ENCODE peak calls at places on chromosome 17, in nine cellular contexts. W is T-helper 17 cell; V is NCI-H446; N is brain pericyte; X is stomach; R is stimulated activated CD4-positive, alpha-beta T cell treated with anti-CD3 and anti-CD28 coated beads, Interleukin-1b, Interleukin-23, amount 100 ng/mL, for 1 hour; C is fibroblast of lung; S is AG04449; M is cardiac fibroblast. J is an unnamed sample.

GRCh38 chr17:38926290-38927070 is 1.1 kb downstream of the LASP1NB start:
- DNase-seq in W (no peak), V (no peak), N (no peak), X (peak; percentile 19), R (no peak), C (peak; percentile 60), S (no peak), M (no peak), J (no peak)

GRCh38 chr17:80388175-80388574 is 26.8 kb upstream of the ENDOV start:
- DNase-seq in W (no peak), V (no peak), N (no peak), X (no peak), R (no peak), C (no peak), S (no peak), M (no peak), J (no peak)

GRCh38 chr17:13462673-13463124 is 139.0 kb downstream of the HS3ST3A1 start:
- DNase-seq in W (no peak), V (no peak), N (no peak), X (no peak), R (no peak), C (no peak), S (no peak), M (no peak), J (no peak)

GRCh38 chr17:70420876-70421445 is 251.6 kb downstream of the KCNJ2 start:
- DNase-seq in W (no peak), V (no peak), N (no peak), X (no peak), R (no peak), C (no peak), S (no peak), M (no peak), J (no peak)

GRCh38 chr17:13638855-13639458 is 37.2 kb upstream of the HS3ST3A1 start:
- DNase-seq in W (no peak), V (no peak), N (no peak), X (no peak), R (no peak), C (peak; percentile 60), S (no peak), M (peak; percentile 28), J (no peak)

GRCh38 chr17:62740066-62740465 is 68.0 kb downstream of the MARCHF10 start:
- DNase-seq in W (no peak), V (no peak), N (no peak), X (no peak), R (no peak), C (no peak), S (peak; percentile 23), M (no peak), J (no peak)

GRCh38 chr17:78974635-78975591 is 4.8 kb downstream of the LGALS3BP start:
- DNase-seq in W (no peak), V (peak; percentile 83), N (no peak), X (peak; percentile 73), R (no peak), C (peak; percentile 75), S (peak; percentile 34), M (peak; percentile 69), J (peak; percentile 88)

GRCh38 chr17:45288825-45289224 is 26.9 kb upstream of the SPATA32 start:
- DNase-seq in W (no peak), V (peak; percentile 36), N (no peak), X (peak; percentile 81), R (no peak), C (peak; percentile 36), S (no peak), M (no peak), J (no peak)

GRCh38 chr17:76152580-76152979 is 11.5 kb upstream of the FOXJ1 start:
- DNase-seq in W (no peak), V (no peak), N (no peak), X (no peak), R (no peak), C (no peak), S (no peak), M (no peak), J (no peak)

GRCh38 chr17:40309938-40310510 is 1.0 kb downstream of the RARA start:
- DNase-seq in W (no peak), V (peak; percentile 43), N (no peak), X (no peak), R (no peak), C (no peak), S (no peak), M (no peak), J (no peak)

GRCh38 chr17:72030067-72030899 is 90.5 kb upstream of the SOX9 start:
- DNase-seq in W (no peak), V (no peak), N (peak; percentile 13), X (peak; percentile 26), R (no peak), C (peak; percentile 70), S (no peak), M (peak; percentile 18), J (peak; percentile 59)

GRCh38 chr17:29711588-29712385 is 89.1 kb upstream of the CORO6 start:
- DNase-seq in W (no peak), V (no peak), N (no peak), X (no peak), R (no peak), C (no peak), S (no peak), M (no peak), J (no peak)

GRCh38 chr17:75634376-75634740 is 1.1 kb downstream of the SMIM5 start:
- DNase-seq in W (no peak), V (no peak), N (no peak), X (no peak), R (no peak), C (no peak), S (no peak), M (no peak), J (no peak)

GRCh38 chr17:27481327-27481726 is 25.1 kb downstream of the KSR1 start:
- DNase-seq in W (peak; percentile 40), V (no peak), N (no peak), X (no peak), R (no peak), C (no peak), S (no peak), M (no peak), J (no peak)

GRCh38 chr17:2982854-2983636 is 80.4 kb downstream of the OR1D5 start:
- DNase-seq in W (no peak), V (peak; percentile 84), N (no peak), X (no peak), R (no peak), C (peak; percentile 76), S (no peak), M (peak; percentile 62), J (peak; percentile 78)

GRCh38 chr17:67239597-67239996 is 5.4 kb downstream of the HELZ start:
- DNase-seq in W (no peak), V (no peak), N (no peak), X (no peak), R (no peak), C (peak; percentile 74), S (no peak), M (peak; percentile 57), J (no peak)

GRCh38 chr17:73639926-73640325 is 4.3 kb downstream of the SDK2 start:
- DNase-seq in W (no peak), V (peak; percentile 62), N (no peak), X (peak; percentile 24), R (no peak), C (no peak), S (no peak), M (no peak), J (no peak)

GRCh38 chr17:1762906-1763829 is 1.3 kb downstream of the SERPINF1 start:
- DNase-seq in W (no peak), V (no peak), N (peak; percentile 92), X (no peak), R (no peak), C (peak; percentile 72), S (no peak), M (peak; percentile 58), J (peak; percentile 74)

GRCh38 chr17:40526668-40527067 is 25.2 kb upstream of the TNS4 start:
- DNase-seq in W (no peak), V (no peak), N (no peak), X (no peak), R (no peak), C (no peak), S (no peak), M (peak; percentile 38), J (no peak)

GRCh38 chr17:43753488-43754129 is 5.0 kb downstream of the SOST start:
- DNase-seq in W (no peak), V (no peak), N (no peak), X (no peak), R (no peak), C (peak; percentile 49), S (no peak), M (peak; percentile 64), J (no peak)

GRCh38 chr17:39670746-39671145 is 2.5 kb downstream of the PNMT start:
- DNase-seq in W (no peak), V (no peak), N (no peak), X (no peak), R (no peak), C (no peak), S (no peak), M (no peak), J (no peak)

GRCh38 chr17:82289822-82290541 is 16.5 kb upstream of the CSNK1D start:
- DNase-seq in W (no peak), V (no peak), N (no peak), X (no peak), R (no peak), C (no peak), S (no peak), M (no peak), J (no peak)

GRCh38 chr17:3698139-3698538 is 2.2 kb upstream of the P2RX5 start:
- DNase-seq in W (no peak), V (no peak), N (no peak), X (no peak), R (no peak), C (no peak), S (no peak), M (no peak), J (no peak)

GRCh38 chr17:5667871-5668270 is 83.6 kb upstream of the NLRP1 start:
- DNase-seq in W (no peak), V (no peak), N (no peak), X (no peak), R (no peak), C (no peak), S (no peak), M (no peak), J (no peak)

GRCh38 chr17:48528153-48528912 is 2.5 kb downstream of the HOXB1 start:
- DNase-seq in W (no peak), V (no peak), N (no peak), X (no peak), R (no peak), C (no peak), S (no peak), M (no peak), J (no peak)

GRCh38 chr17:57899822-57900221 is 50.0 kb upstream of the MRPS23 start:
- DNase-seq in W (no peak), V (no peak), N (no peak), X (peak; percentile 83), R (no peak), C (no peak), S (no peak), M (no peak), J (no peak)

GRCh38 chr17:47323382-47324223 is at the start of gene EFCAB13:
- DNase-seq in W (peak; percentile 63), V (peak; percentile 86), N (peak; percentile 58), X (peak; percentile 90), R (peak; percentile 42), C (peak; percentile 81), S (no peak), M (peak; percentile 89), J (peak; percentile 87)

GRCh38 chr17:40563371-40564052 is 1.8 kb downstream of the CCR7 start:
- DNase-seq in W (no peak), V (no peak), N (no peak), X (peak; percentile 20), R (no peak), C (no peak), S (no peak), M (no peak), J (no peak)

GRCh38 chr17:75983501-75984181 is 4.6 kb downstream of the TEN1 start:
- DNase-seq in W (no peak), V (no peak), N (no peak), X (peak; percentile 56), R (no peak), C (peak; percentile 67), S (no peak), M (no peak), J (peak; percentile 63)

GRCh38 chr17:75549246-75550138 is 24.0 kb downstream of the LLGL2 start:
- DNase-seq in W (no peak), V (no peak), N (no peak), X (peak; percentile 94), R (no peak), C (no peak), S (no peak), M (no peak), J (no peak)

GRCh38 chr17:10646393-10646990 is 10.6 kb downstream of the MYH3 start:
- DNase-seq in W (peak; percentile 70), V (peak; percentile 62), N (peak; percentile 8), X (peak; percentile 82), R (peak; percentile 45), C (peak; percentile 53), S (peak; percentile 5), M (peak; percentile 77), J (peak; percentile 71)

J was measured in right atrium auricular region.